ENCODE peak calls at places on chromosomes 2 and 18, in eight cellular contexts. One of them, this sample, is unnamed.

GRCh38 chr2:209476367-209477191 is 52.7 kb downstream of the MAP2 start:
- DNase-seq in tibial nerve: no peak
- DNase-seq in K562: no peak
- DNase-seq in ovary: no peak
- DNase-seq in suprapubic skin: no peak
- DNase-seq in stomach: peak; percentile 32
- DNase-seq in A549: peak; percentile 25
- DNase-seq in HepG2: no peak
- DNase-seq in this sample: no peak

GRCh38 chr2:217103752-217104540 is 244.1 kb upstream of the TNP1 start:
- DNase-seq in tibial nerve: no peak
- DNase-seq in K562: no peak
- DNase-seq in ovary: no peak
- DNase-seq in suprapubic skin: no peak
- DNase-seq in stomach: no peak
- DNase-seq in A549: peak; percentile 18
- DNase-seq in HepG2: no peak
- DNase-seq in this sample: no peak

GRCh38 chr2:176496756-176497155 is 227.5 kb downstream of the MTX2 start:
- DNase-seq in tibial nerve: no peak
- DNase-seq in K562: no peak
- DNase-seq in ovary: no peak
- DNase-seq in suprapubic skin: no peak
- DNase-seq in stomach: no peak
- DNase-seq in A549: no peak
- DNase-seq in HepG2: no peak
- DNase-seq in this sample: no peak

GRCh38 chr2:130823886-130824491 is 12.7 kb upstream of the ARHGEF4 start:
- DNase-seq in tibial nerve: no peak
- DNase-seq in K562: no peak
- DNase-seq in ovary: no peak
- DNase-seq in suprapubic skin: no peak
- DNase-seq in stomach: no peak
- DNase-seq in A549: no peak
- DNase-seq in HepG2: no peak
- DNase-seq in this sample: no peak

GRCh38 chr2:98914713-98915580 is 21.1 kb downstream of the CRACDL start:
- DNase-seq in tibial nerve: no peak
- DNase-seq in K562: no peak
- DNase-seq in ovary: no peak
- DNase-seq in suprapubic skin: no peak
- DNase-seq in stomach: peak; percentile 25
- DNase-seq in A549: no peak
- DNase-seq in HepG2: no peak
- DNase-seq in this sample: no peak

GRCh38 chr2:68237404-68237803 is 14.9 kb downstream of the PPP3R1 start:
- DNase-seq in tibial nerve: no peak
- DNase-seq in K562: no peak
- DNase-seq in ovary: no peak
- DNase-seq in suprapubic skin: no peak
- DNase-seq in stomach: no peak
- DNase-seq in A549: no peak
- DNase-seq in HepG2: no peak
- DNase-seq in this sample: no peak

GRCh38 chr2:163733301-163733938 is 2.4 kb downstream of the FIGN start:
- DNase-seq in tibial nerve: no peak
- DNase-seq in K562: no peak
- DNase-seq in ovary: peak; percentile 32
- DNase-seq in suprapubic skin: no peak
- DNase-seq in stomach: no peak
- DNase-seq in A549: no peak
- DNase-seq in HepG2: no peak
- DNase-seq in this sample: no peak

GRCh38 chr2:218465987-218466633 is 47.2 kb downstream of the VIL1 start:
- DNase-seq in tibial nerve: no peak
- DNase-seq in K562: no peak
- DNase-seq in ovary: no peak
- DNase-seq in suprapubic skin: no peak
- DNase-seq in stomach: no peak
- DNase-seq in A549: peak; percentile 23
- DNase-seq in HepG2: peak; percentile 34
- DNase-seq in this sample: no peak

GRCh38 chr2:11746807-11747459 is 501 bp downstream of the LPIN1 start:
- DNase-seq in tibial nerve: no peak
- DNase-seq in K562: peak; percentile 31
- DNase-seq in ovary: no peak
- DNase-seq in suprapubic skin: no peak
- DNase-seq in stomach: peak; percentile 41
- DNase-seq in A549: peak; percentile 35
- DNase-seq in HepG2: peak; percentile 57
- DNase-seq in this sample: no peak

GRCh38 chr2:46386763-46387162 is 89.6 kb downstream of the EPAS1 start:
- DNase-seq in tibial nerve: no peak
- DNase-seq in K562: no peak
- DNase-seq in ovary: no peak
- DNase-seq in suprapubic skin: no peak
- DNase-seq in stomach: no peak
- DNase-seq in A549: no peak
- DNase-seq in HepG2: no peak
- DNase-seq in this sample: no peak

GRCh38 chr2:20483496-20483895 is 36.6 kb downstream of the RHOB start:
- DNase-seq in tibial nerve: peak; percentile 73
- DNase-seq in K562: no peak
- DNase-seq in ovary: peak; percentile 57
- DNase-seq in suprapubic skin: peak; percentile 90
- DNase-seq in stomach: no peak
- DNase-seq in A549: no peak
- DNase-seq in HepG2: no peak
- DNase-seq in this sample: peak; percentile 20

GRCh38 chr18:46891742-46892214 is 25.5 kb downstream of the PIAS2 start:
- DNase-seq in tibial nerve: no peak
- DNase-seq in K562: no peak
- DNase-seq in ovary: no peak
- DNase-seq in suprapubic skin: no peak
- DNase-seq in stomach: no peak
- DNase-seq in A549: no peak
- DNase-seq in HepG2: no peak
- DNase-seq in this sample: no peak

GRCh38 chr2:195863564-195863963 is 205.1 kb downstream of the DNAH7 start:
- DNase-seq in tibial nerve: no peak
- DNase-seq in K562: no peak
- DNase-seq in ovary: no peak
- DNase-seq in suprapubic skin: no peak
- DNase-seq in stomach: no peak
- DNase-seq in A549: no peak
- DNase-seq in HepG2: no peak
- DNase-seq in this sample: no peak

GRCh38 chr18:55161966-55162365 is 202.7 kb upstream of the CCDC68 start:
- DNase-seq in tibial nerve: no peak
- DNase-seq in K562: no peak
- DNase-seq in ovary: no peak
- DNase-seq in suprapubic skin: no peak
- DNase-seq in stomach: no peak
- DNase-seq in A549: no peak
- DNase-seq in HepG2: no peak
- DNase-seq in this sample: no peak

GRCh38 chr18:28003451-28003850 is 173.5 kb downstream of the CDH2 start:
- DNase-seq in tibial nerve: no peak
- DNase-seq in K562: no peak
- DNase-seq in ovary: no peak
- DNase-seq in suprapubic skin: no peak
- DNase-seq in stomach: no peak
- DNase-seq in A549: no peak
- DNase-seq in HepG2: no peak
- DNase-seq in this sample: no peak

GRCh38 chr2:43136011-43136799 is 90.2 kb downstream of the ZFP36L2 start:
- DNase-seq in tibial nerve: no peak
- DNase-seq in K562: no peak
- DNase-seq in ovary: no peak
- DNase-seq in suprapubic skin: no peak
- DNase-seq in stomach: no peak
- DNase-seq in A549: no peak
- DNase-seq in HepG2: no peak
- DNase-seq in this sample: no peak

GRCh38 chr2:11967946-11968465 is 221.6 kb downstream of the LPIN1 start:
- DNase-seq in tibial nerve: no peak
- DNase-seq in K562: peak; percentile 94
- DNase-seq in ovary: no peak
- DNase-seq in suprapubic skin: no peak
- DNase-seq in stomach: no peak
- DNase-seq in A549: no peak
- DNase-seq in HepG2: no peak
- DNase-seq in this sample: no peak

GRCh38 chr2:85525567-85525966 is 13.4 kb upstream of the MAT2A start:
- DNase-seq in tibial nerve: no peak
- DNase-seq in K562: no peak
- DNase-seq in ovary: no peak
- DNase-seq in suprapubic skin: no peak
- DNase-seq in stomach: no peak
- DNase-seq in A549: no peak
- DNase-seq in HepG2: no peak
- DNase-seq in this sample: no peak

GRCh38 chr2:36330456-36331395 is 24.9 kb upstream of the CRIM1 start:
- DNase-seq in tibial nerve: no peak
- DNase-seq in K562: no peak
- DNase-seq in ovary: no peak
- DNase-seq in suprapubic skin: no peak
- DNase-seq in stomach: no peak
- DNase-seq in A549: no peak
- DNase-seq in HepG2: no peak
- DNase-seq in this sample: no peak

GRCh38 chr2:211175956-211176355 is 619.6 kb downstream of the CPS1 start:
- DNase-seq in tibial nerve: no peak
- DNase-seq in K562: no peak
- DNase-seq in ovary: no peak
- DNase-seq in suprapubic skin: no peak
- DNase-seq in stomach: no peak
- DNase-seq in A549: no peak
- DNase-seq in HepG2: no peak
- DNase-seq in this sample: no peak

GRCh38 chr18:58285731-58286130 is 241.7 kb downstream of the NEDD4L start:
- DNase-seq in tibial nerve: no peak
- DNase-seq in K562: no peak
- DNase-seq in ovary: no peak
- DNase-seq in suprapubic skin: no peak
- DNase-seq in stomach: no peak
- DNase-seq in A549: no peak
- DNase-seq in HepG2: peak; percentile 46
- DNase-seq in this sample: no peak

GRCh38 chr2:171479154-171479814 is 43.0 kb upstream of the CYBRD1 start:
- DNase-seq in tibial nerve: no peak
- DNase-seq in K562: no peak
- DNase-seq in ovary: no peak
- DNase-seq in suprapubic skin: no peak
- DNase-seq in stomach: no peak
- DNase-seq in A549: no peak
- DNase-seq in HepG2: no peak
- DNase-seq in this sample: no peak

GRCh38 chr18:22276334-22276713 is 106.9 kb downstream of the GATA6 start:
- DNase-seq in tibial nerve: no peak
- DNase-seq in K562: no peak
- DNase-seq in ovary: no peak
- DNase-seq in suprapubic skin: no peak
- DNase-seq in stomach: no peak
- DNase-seq in A549: no peak
- DNase-seq in HepG2: no peak
- DNase-seq in this sample: no peak
- H3K27ac ChIP-seq in tibial nerve: no peak overlapping the region
- H3K27ac ChIP-seq in K562: no peak overlapping the region
- H3K27ac ChIP-seq in ovary: no peak overlapping the region
- H3K27ac ChIP-seq in suprapubic skin: peak overlapping the region; percentile 28
- H3K27ac ChIP-seq in stomach: no peak overlapping the region
- H3K27ac ChIP-seq in A549: no peak overlapping the region
- H3K27ac ChIP-seq in HepG2: no peak overlapping the region
- H3K27ac ChIP-seq in this sample: no peak overlapping the region

GRCh38 chr2:74510272-74510671 is 2.8 kb upstream of the PCGF1 start:
- DNase-seq in tibial nerve: no peak
- DNase-seq in K562: no peak
- DNase-seq in ovary: no peak
- DNase-seq in suprapubic skin: no peak
- DNase-seq in stomach: no peak
- DNase-seq in A549: no peak
- DNase-seq in HepG2: no peak
- DNase-seq in this sample: no peak
- TF ChIP-seq EP300 in tibial nerve: no peak
- TF ChIP-seq EP300 in K562: no peak
- TF ChIP-seq EP300 in ovary: no peak
- TF ChIP-seq EP300 in suprapubic skin: no peak
- TF ChIP-seq EP300 in stomach: no peak
- TF ChIP-seq EP300 in A549: no peak
- TF ChIP-seq EP300 in HepG2: no peak
- TF ChIP-seq EP300 in this sample: no peak

GRCh38 chr2:127072380-127072779 is 34.6 kb downstream of the BIN1 start:
- DNase-seq in tibial nerve: no peak
- DNase-seq in K562: no peak
- DNase-seq in ovary: no peak
- DNase-seq in suprapubic skin: no peak
- DNase-seq in stomach: no peak
- DNase-seq in A549: no peak
- DNase-seq in HepG2: no peak
- DNase-seq in this sample: no peak
- H3K27ac ChIP-seq in tibial nerve: peak overlapping the region; percentile 66
- H3K27ac ChIP-seq in K562: no peak overlapping the region
- H3K27ac ChIP-seq in ovary: no peak overlapping the region
- H3K27ac ChIP-seq in suprapubic skin: no peak overlapping the region
- H3K27ac ChIP-seq in stomach: peak overlapping the region; percentile 64
- H3K27ac ChIP-seq in A549: no peak overlapping the region
- H3K27ac ChIP-seq in HepG2: no peak overlapping the region
- H3K27ac ChIP-seq in this sample: no peak overlapping the region

GRCh38 chr2:236558999-236559978 is 10.3 kb upstream of the ACKR3 start:
- DNase-seq in tibial nerve: no peak
- DNase-seq in K562: no peak
- DNase-seq in ovary: no peak
- DNase-seq in suprapubic skin: no peak
- DNase-seq in stomach: no peak
- DNase-seq in A549: no peak
- DNase-seq in HepG2: no peak
- DNase-seq in this sample: no peak

GRCh38 chr2:236561874-236562273 is 7.8 kb upstream of the ACKR3 start:
- DNase-seq in tibial nerve: no peak
- DNase-seq in K562: no peak
- DNase-seq in ovary: no peak
- DNase-seq in suprapubic skin: no peak
- DNase-seq in stomach: no peak
- DNase-seq in A549: no peak
- DNase-seq in HepG2: no peak
- DNase-seq in this sample: no peak

GRCh38 chr2:236565225-236565624 is 4.4 kb upstream of the ACKR3 start:
- DNase-seq in tibial nerve: no peak
- DNase-seq in K562: no peak
- DNase-seq in ovary: no peak
- DNase-seq in suprapubic skin: no peak
- DNase-seq in stomach: no peak
- DNase-seq in A549: no peak
- DNase-seq in HepG2: no peak
- DNase-seq in this sample: no peak

GRCh38 chr2:236563953-236564352 is 5.7 kb upstream of the ACKR3 start:
- DNase-seq in tibial nerve: no peak
- DNase-seq in K562: no peak
- DNase-seq in ovary: no peak
- DNase-seq in suprapubic skin: no peak
- DNase-seq in stomach: no peak
- DNase-seq in A549: no peak
- DNase-seq in HepG2: no peak
- DNase-seq in this sample: no peak

GRCh38 chr2:236562434-236562833 is 7.2 kb upstream of the ACKR3 start:
- DNase-seq in tibial nerve: no peak
- DNase-seq in K562: no peak
- DNase-seq in ovary: no peak
- DNase-seq in suprapubic skin: no peak
- DNase-seq in stomach: no peak
- DNase-seq in A549: peak; percentile 50
- DNase-seq in HepG2: peak; percentile 55
- DNase-seq in this sample: no peak
- TF ChIP-seq EP300 in tibial nerve: no peak
- TF ChIP-seq EP300 in K562: no peak
- TF ChIP-seq EP300 in ovary: no peak
- TF ChIP-seq EP300 in suprapubic skin: no peak
- TF ChIP-seq EP300 in stomach: no peak
- TF ChIP-seq EP300 in A549: no peak
- TF ChIP-seq EP300 in HepG2: no peak
- TF ChIP-seq EP300 in this sample: no peak

This sample was measured in transverse colon.